ENCODE peak calls at places on chromosomes 11 and 22, in five cellular contexts. One of them, this sample, is unnamed.

GRCh38 chr22:49614966-49615965 is 212.4 kb downstream of the BRD1 start:
- DNase-seq in heart left ventricle: no peak
- DNase-seq in cardiac fibroblast: no peak
- DNase-seq in colonic mucosa: no peak
- DNase-seq in coronary artery: no peak
- DNase-seq in this sample: no peak

GRCh38 chr22:48490513-48491411 is 1336.9 kb downstream of the BRD1 start:
- DNase-seq in heart left ventricle: no peak
- DNase-seq in cardiac fibroblast: no peak
- DNase-seq in colonic mucosa: no peak
- DNase-seq in coronary artery: no peak
- DNase-seq in this sample: no peak

GRCh38 chr22:26763633-26764295 is 106.4 kb downstream of the MIAT start:
- DNase-seq in heart left ventricle: no peak
- DNase-seq in cardiac fibroblast: peak; percentile 68
- DNase-seq in colonic mucosa: no peak
- DNase-seq in coronary artery: no peak
- DNase-seq in this sample: peak; percentile 83

GRCh38 chr11:45075952-45076351 is 70.5 kb upstream of the PRDM11 start:
- DNase-seq in heart left ventricle: no peak
- DNase-seq in cardiac fibroblast: no peak
- DNase-seq in colonic mucosa: no peak
- DNase-seq in coronary artery: no peak
- DNase-seq in this sample: no peak

GRCh38 chr11:18371279-18371678 is 23.1 kb upstream of the LDHA start:
- DNase-seq in heart left ventricle: no peak
- DNase-seq in cardiac fibroblast: no peak
- DNase-seq in colonic mucosa: no peak
- DNase-seq in coronary artery: no peak
- DNase-seq in this sample: no peak

GRCh38 chr11:24575392-24575791 is 78.5 kb downstream of the LUZP2 start:
- DNase-seq in heart left ventricle: no peak
- DNase-seq in cardiac fibroblast: peak; percentile 69
- DNase-seq in colonic mucosa: no peak
- DNase-seq in coronary artery: no peak
- DNase-seq in this sample: no peak

GRCh38 chr11:101446726-101447125 is 137.1 kb downstream of the TRPC6 start:
- DNase-seq in heart left ventricle: no peak
- DNase-seq in cardiac fibroblast: peak; percentile 37
- DNase-seq in colonic mucosa: no peak
- DNase-seq in coronary artery: no peak
- DNase-seq in this sample: peak; percentile 72

GRCh38 chr11:87251560-87251959 is 213.8 kb downstream of the TMEM135 start:
- DNase-seq in heart left ventricle: no peak
- DNase-seq in cardiac fibroblast: peak; percentile 63
- DNase-seq in colonic mucosa: no peak
- DNase-seq in coronary artery: no peak
- DNase-seq in this sample: no peak

GRCh38 chr11:123681007-123681406 is 26.6 kb upstream of the SCN3B start:
- DNase-seq in heart left ventricle: no peak
- DNase-seq in cardiac fibroblast: no peak
- DNase-seq in colonic mucosa: no peak
- DNase-seq in coronary artery: no peak
- DNase-seq in this sample: no peak

GRCh38 chr11:125429174-125429707 is 66.8 kb downstream of the FEZ1 start:
- DNase-seq in heart left ventricle: peak; percentile 76
- DNase-seq in cardiac fibroblast: peak; percentile 64
- DNase-seq in colonic mucosa: peak; percentile 40
- DNase-seq in coronary artery: no peak
- DNase-seq in this sample: peak; percentile 50

GRCh38 chr11:34405079-34405858 is 33.5 kb upstream of the CAT start:
- DNase-seq in heart left ventricle: no peak
- DNase-seq in cardiac fibroblast: peak; percentile 43
- DNase-seq in colonic mucosa: no peak
- DNase-seq in coronary artery: no peak
- DNase-seq in this sample: peak; percentile 71

GRCh38 chr22:21932347-21932746 is 20.3 kb downstream of the PPM1F start:
- DNase-seq in heart left ventricle: no peak
- DNase-seq in cardiac fibroblast: no peak
- DNase-seq in colonic mucosa: no peak
- DNase-seq in coronary artery: no peak
- DNase-seq in this sample: no peak

GRCh38 chr11:122393209-122393850 is 262.2 kb upstream of the UBASH3B start:
- DNase-seq in heart left ventricle: no peak
- DNase-seq in cardiac fibroblast: peak; percentile 7
- DNase-seq in colonic mucosa: no peak
- DNase-seq in coronary artery: no peak
- DNase-seq in this sample: no peak

GRCh38 chr22:46052331-46052771 is 75.4 kb upstream of the WNT7B start:
- DNase-seq in heart left ventricle: peak; percentile 32
- DNase-seq in cardiac fibroblast: peak; percentile 14
- DNase-seq in colonic mucosa: no peak
- DNase-seq in coronary artery: peak; percentile 70
- DNase-seq in this sample: peak; percentile 43

GRCh38 chr22:27116295-27116694 is 458.9 kb downstream of the MIAT start:
- DNase-seq in heart left ventricle: no peak
- DNase-seq in cardiac fibroblast: no peak
- DNase-seq in colonic mucosa: no peak
- DNase-seq in coronary artery: peak; percentile 54
- DNase-seq in this sample: no peak

GRCh38 chr22:42184852-42185251 is 54.2 kb upstream of the CYP2D6 start:
- DNase-seq in heart left ventricle: no peak
- DNase-seq in cardiac fibroblast: no peak
- DNase-seq in colonic mucosa: no peak
- DNase-seq in coronary artery: no peak
- DNase-seq in this sample: no peak

GRCh38 chr11:15507592-15507991 is 392.9 kb downstream of the INSC start:
- DNase-seq in heart left ventricle: no peak
- DNase-seq in cardiac fibroblast: no peak
- DNase-seq in colonic mucosa: peak; percentile 70
- DNase-seq in coronary artery: no peak
- DNase-seq in this sample: no peak

GRCh38 chr11:125063429-125064043 is 431 bp downstream of the SLC37A2 start:
- DNase-seq in heart left ventricle: no peak
- DNase-seq in cardiac fibroblast: no peak
- DNase-seq in colonic mucosa: no peak
- DNase-seq in coronary artery: peak; percentile 73
- DNase-seq in this sample: no peak

DNA sequence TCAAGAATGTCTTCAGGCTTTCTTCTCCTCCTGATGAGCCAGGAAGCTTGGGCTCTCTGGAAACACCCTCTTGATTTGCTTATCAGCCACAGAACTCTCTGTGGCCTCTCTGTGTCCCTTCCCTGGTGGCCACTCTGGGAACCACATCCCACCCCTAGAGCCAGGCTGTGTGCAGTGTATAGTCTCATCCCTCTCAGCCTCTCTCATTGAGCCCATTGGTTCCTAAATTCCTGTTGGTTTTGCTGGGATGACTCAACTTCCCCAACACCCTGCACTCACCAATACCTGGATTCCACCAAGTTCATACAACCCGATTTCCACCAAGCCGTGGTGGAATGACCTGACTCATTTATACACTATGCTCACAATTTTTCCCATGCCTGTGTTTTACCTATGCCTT is 5.2 kb downstream of the IRAG1 start:
- DNase-seq in heart left ventricle: no peak
- DNase-seq in cardiac fibroblast: peak; percentile 15
- DNase-seq in colonic mucosa: no peak
- DNase-seq in coronary artery: peak; percentile 62
- DNase-seq in this sample: no peak
- TF ChIP-seq CTCF in heart left ventricle: peak; percentile 19
- TF ChIP-seq CTCF in cardiac fibroblast: peak; percentile 43
- TF ChIP-seq CTCF in colonic mucosa: peak; percentile 13
- TF ChIP-seq CTCF in coronary artery: no peak
- TF ChIP-seq CTCF in this sample: peak; percentile 28

DNA sequence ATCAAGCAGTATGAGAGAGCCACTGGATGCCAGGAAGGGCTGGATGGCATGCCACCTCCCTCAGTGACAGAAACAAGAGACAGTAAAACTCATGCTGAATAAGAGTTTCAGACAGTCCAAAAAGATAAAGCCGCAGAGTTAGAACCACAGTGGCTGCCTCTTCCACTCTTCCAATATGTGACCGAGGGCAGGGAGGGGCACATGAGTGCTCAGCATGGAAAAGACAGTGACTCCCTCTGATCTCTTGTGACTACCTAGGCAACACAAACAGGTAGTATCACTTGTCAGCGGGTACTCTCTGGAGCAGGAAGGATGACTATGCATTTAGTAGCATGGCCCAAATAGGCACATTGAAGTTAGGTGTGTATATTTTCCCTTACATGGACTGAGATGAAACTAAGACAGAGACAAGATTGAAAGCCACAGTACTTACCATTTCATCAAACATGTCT is 295.4 kb downstream of the CADM1 start:
- DNase-seq in heart left ventricle: no peak
- DNase-seq in cardiac fibroblast: no peak
- DNase-seq in colonic mucosa: no peak
- DNase-seq in coronary artery: no peak
- DNase-seq in this sample: no peak
- H3K4me3 ChIP-seq in heart left ventricle: no peak overlapping the region
- H3K4me3 ChIP-seq in cardiac fibroblast: no peak overlapping the region
- H3K4me3 ChIP-seq in colonic mucosa: no peak overlapping the region
- H3K4me3 ChIP-seq in coronary artery: no peak overlapping the region
- H3K4me3 ChIP-seq in this sample: no peak overlapping the region

GRCh38 chr11:13249177-13249576 is 28.4 kb upstream of the BMAL1 start:
- DNase-seq in heart left ventricle: no peak
- DNase-seq in cardiac fibroblast: no peak
- DNase-seq in colonic mucosa: no peak
- DNase-seq in coronary artery: no peak
- DNase-seq in this sample: no peak

GRCh38 chr11:13251961-13252360 is 25.6 kb upstream of the BMAL1 start:
- DNase-seq in heart left ventricle: no peak
- DNase-seq in cardiac fibroblast: no peak
- DNase-seq in colonic mucosa: no peak
- DNase-seq in coronary artery: no peak
- DNase-seq in this sample: no peak

GRCh38 chr11:13247606-13248320 is 29.8 kb upstream of the BMAL1 start:
- DNase-seq in heart left ventricle: no peak
- DNase-seq in cardiac fibroblast: no peak
- DNase-seq in colonic mucosa: no peak
- DNase-seq in coronary artery: no peak
- DNase-seq in this sample: no peak

DNA sequence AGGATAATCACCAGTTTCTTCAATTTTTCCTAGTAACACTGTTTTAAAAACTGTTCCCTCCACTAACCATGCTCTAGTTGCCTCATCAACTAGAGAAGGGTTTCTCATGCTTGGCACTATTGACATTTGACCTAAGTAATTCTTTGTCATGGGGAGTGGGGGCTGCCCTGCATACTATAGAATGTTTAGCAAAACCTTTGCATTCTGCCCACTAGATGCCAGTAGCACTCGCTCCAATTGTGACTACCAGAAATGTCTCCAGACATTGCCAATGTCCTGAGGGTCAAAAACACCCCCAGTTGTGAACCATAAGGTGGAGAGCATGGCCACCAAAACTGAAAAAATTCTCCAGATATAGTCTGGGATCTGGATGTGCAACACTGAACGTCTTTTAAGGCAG is 27.6 kb upstream of the BMAL1 start:
- DNase-seq in heart left ventricle: no peak
- DNase-seq in cardiac fibroblast: peak; percentile 38
- DNase-seq in colonic mucosa: no peak
- DNase-seq in coronary artery: no peak
- DNase-seq in this sample: no peak
- TF ChIP-seq CTCF in heart left ventricle: peak; percentile 8
- TF ChIP-seq CTCF in cardiac fibroblast: peak; percentile 38
- TF ChIP-seq CTCF in colonic mucosa: no peak
- TF ChIP-seq CTCF in coronary artery: no peak
- TF ChIP-seq CTCF in this sample: peak; percentile 18

GRCh38 chr11:22775248-22775647 is 54.4 kb downstream of the SVIP start:
- DNase-seq in heart left ventricle: no peak
- DNase-seq in cardiac fibroblast: no peak
- DNase-seq in colonic mucosa: no peak
- DNase-seq in coronary artery: no peak
- DNase-seq in this sample: no peak
- H3K4me3 ChIP-seq in heart left ventricle: no peak overlapping the region
- H3K4me3 ChIP-seq in cardiac fibroblast: no peak overlapping the region
- H3K4me3 ChIP-seq in colonic mucosa: no peak overlapping the region
- H3K4me3 ChIP-seq in coronary artery: no peak overlapping the region
- H3K4me3 ChIP-seq in this sample: no peak overlapping the region

GRCh38 chr11:73758451-73758850 is 2.4 kb downstream of the RAB6A start:
- DNase-seq in heart left ventricle: no peak
- DNase-seq in cardiac fibroblast: no peak
- DNase-seq in colonic mucosa: no peak
- DNase-seq in coronary artery: no peak
- DNase-seq in this sample: no peak

GRCh38 chr11:73761403-73761945 is 600 bp upstream of the RAB6A start:
- DNase-seq in heart left ventricle: peak; percentile 33
- DNase-seq in cardiac fibroblast: no peak
- DNase-seq in colonic mucosa: no peak
- DNase-seq in coronary artery: no peak
- DNase-seq in this sample: no peak

GRCh38 chr11:73760680-73761402 is at the start of gene RAB6A:
- DNase-seq in heart left ventricle: peak; percentile 100
- DNase-seq in cardiac fibroblast: peak; percentile 100
- DNase-seq in colonic mucosa: peak; percentile 100
- DNase-seq in coronary artery: peak; percentile 100
- DNase-seq in this sample: peak; percentile 100

GRCh38 chr11:73760066-73760679 is 701 bp downstream of the RAB6A start:
- DNase-seq in heart left ventricle: peak; percentile 59
- DNase-seq in cardiac fibroblast: peak; percentile 43
- DNase-seq in colonic mucosa: peak; percentile 65
- DNase-seq in coronary artery: peak; percentile 81
- DNase-seq in this sample: peak; percentile 30

GRCh38 chr11:73759520-73760065 is 1.3 kb downstream of the RAB6A start:
- DNase-seq in heart left ventricle: no peak
- DNase-seq in cardiac fibroblast: peak; percentile 43
- DNase-seq in colonic mucosa: no peak
- DNase-seq in coronary artery: no peak
- DNase-seq in this sample: peak; percentile 44
- TF ChIP-seq CTCF in heart left ventricle: no peak
- TF ChIP-seq CTCF in cardiac fibroblast: peak; percentile 27
- TF ChIP-seq CTCF in colonic mucosa: no peak
- TF ChIP-seq CTCF in coronary artery: no peak
- TF ChIP-seq CTCF in this sample: peak; percentile 41

GRCh38 chr11:1409108-1409851 is 19.5 kb downstream of the BRSK2 start:
- DNase-seq in heart left ventricle: no peak
- DNase-seq in cardiac fibroblast: no peak
- DNase-seq in colonic mucosa: no peak
- DNase-seq in coronary artery: no peak
- DNase-seq in this sample: no peak
- H3K4me3 ChIP-seq in heart left ventricle: no peak overlapping the region
- H3K4me3 ChIP-seq in cardiac fibroblast: no peak overlapping the region
- H3K4me3 ChIP-seq in colonic mucosa: no peak overlapping the region
- H3K4me3 ChIP-seq in coronary artery: no peak overlapping the region
- H3K4me3 ChIP-seq in this sample: no peak overlapping the region

GRCh38 chr11:134530826-134531225 is 118.8 kb upstream of the B3GAT1 start:
- DNase-seq in heart left ventricle: no peak
- DNase-seq in cardiac fibroblast: no peak
- DNase-seq in colonic mucosa: peak; percentile 4
- DNase-seq in coronary artery: peak; percentile 35
- DNase-seq in this sample: no peak

GRCh38 chr11:134533511-134533910 is 121.5 kb upstream of the B3GAT1 start:
- DNase-seq in heart left ventricle: no peak
- DNase-seq in cardiac fibroblast: no peak
- DNase-seq in colonic mucosa: no peak
- DNase-seq in coronary artery: peak; percentile 63
- DNase-seq in this sample: no peak

GRCh38 chr11:134532176-134532920 is 120.3 kb upstream of the B3GAT1 start:
- DNase-seq in heart left ventricle: no peak
- DNase-seq in cardiac fibroblast: no peak
- DNase-seq in colonic mucosa: no peak
- DNase-seq in coronary artery: peak; percentile 41
- DNase-seq in this sample: no peak

GRCh38 chr11:134531331-134532135 is 119.5 kb upstream of the B3GAT1 start:
- DNase-seq in heart left ventricle: peak; percentile 50
- DNase-seq in cardiac fibroblast: no peak
- DNase-seq in colonic mucosa: peak; percentile 12
- DNase-seq in coronary artery: peak; percentile 60
- DNase-seq in this sample: no peak

GRCh38 chr11:134532921-134533421 is 120.9 kb upstream of the B3GAT1 start:
- DNase-seq in heart left ventricle: no peak
- DNase-seq in cardiac fibroblast: no peak
- DNase-seq in colonic mucosa: no peak
- DNase-seq in coronary artery: peak; percentile 64
- DNase-seq in this sample: no peak
- TF ChIP-seq CTCF in heart left ventricle: no peak
- TF ChIP-seq CTCF in cardiac fibroblast: no peak
- TF ChIP-seq CTCF in colonic mucosa: no peak
- TF ChIP-seq CTCF in coronary artery: no peak
- TF ChIP-seq CTCF in this sample: no peak

This sample was measured in AG10803.